ENCODE peak calls at places on chromosomes 12 and 14, in four cellular contexts. J is pancreas; F is activated naive CD4-positive, alpha-beta T cell treated with anti-CD3 and anti-CD28 coated beads, Interleukin-2, amount 50 U/mL, for 72 hours; U is T-cell. N is an unnamed sample.
A peak's percentile ranks its signal among the peaks of the same experiment; 100 is the strongest.

GRCh38 chr12:79434561-79434960 is 256.2 kb downstream of the PAWR start:
- ATAC-seq in J (no peak), F (no peak), U (no peak), N (no peak)

GRCh38 chr12:123912415-123913385 is 59.9 kb downstream of the CCDC92 start:
- ATAC-seq in J (no peak), F (no peak), U (no peak), N (no peak)

GRCh38 chr12:111780615-111781014 is 13.9 kb downstream of the ALDH2 start:
- ATAC-seq in J (peak; percentile 9), F (no peak), U (no peak), N (no peak)

GRCh38 chr12:111166779-111167540 is 201.9 kb downstream of the PHETA1 start:
- ATAC-seq in J (no peak), F (no peak), U (no peak), N (no peak)

GRCh38 chr14:92556255-92556741 is 42.7 kb downstream of the RIN3 start:
- ATAC-seq in J (no peak), F (peak; percentile 60), U (no peak), N (peak; percentile 73)

GRCh38 chr12:113515082-113515856 is 43.6 kb upstream of the LHX5 start:
- ATAC-seq in J (no peak), F (no peak), U (no peak), N (no peak)

GRCh38 chr14:68911594-68912227 is 67.4 kb downstream of the ACTN1 start:
- ATAC-seq in J (peak; percentile 96), F (peak; percentile 85), U (peak; percentile 94), N (peak; percentile 88)

GRCh38 chr12:50066402-50066801 is 9.0 kb downstream of the ASIC1 start:
- ATAC-seq in J (no peak), F (no peak), U (no peak), N (no peak)

GRCh38 chr12:27207626-27208413 is 36.3 kb upstream of the STK38L start:
- ATAC-seq in J (peak; percentile 95), F (peak; percentile 99), U (no peak), N (peak; percentile 99)

GRCh38 chr12:83954071-83954789 is 958.4 kb downstream of the SLC6A15 start:
- ATAC-seq in J (no peak), F (no peak), U (no peak), N (no peak)

GRCh38 chr14:72779679-72780078 is 114.2 kb downstream of the DPF3 start:
- ATAC-seq in J (no peak), F (no peak), U (no peak), N (no peak)

GRCh38 chr12:22395666-22396065 is 61.2 kb upstream of the ST8SIA1 start:
- ATAC-seq in J (peak; percentile 52), F (no peak), U (no peak), N (no peak)

GRCh38 chr12:88958961-88959360 is 378.7 kb upstream of the KITLG start:
- ATAC-seq in J (no peak), F (no peak), U (no peak), N (no peak)

GRCh38 chr14:69763761-69764510 is 3.0 kb upstream of the SRSF5 start:
- ATAC-seq in J (no peak), F (peak; percentile 56), U (no peak), N (peak; percentile 58)

GRCh38 chr12:119036878-119037493 is 55.6 kb downstream of the SRRM4 start:
- ATAC-seq in J (peak; percentile 42), F (no peak), U (no peak), N (no peak)

GRCh38 chr14:69107407-69108003 is 45.4 kb downstream of the DCAF5 start:
- ATAC-seq in J (peak; percentile 90), F (peak; percentile 39), U (peak; percentile 56), N (peak; percentile 57)

GRCh38 chr14:99996951-99997571 is 68.2 kb upstream of the EVL start:
- ATAC-seq in J (no peak), F (no peak), U (no peak), N (no peak)

GRCh38 chr12:49094104-49094948 is at the start of gene DHH:
- ATAC-seq in J (peak; percentile 35), F (no peak), U (no peak), N (no peak)

GRCh38 chr14:22814945-22815713 is at the start of gene SLC7A7:
- ATAC-seq in J (peak; percentile 25), F (peak; percentile 11), U (peak; percentile 17), N (no peak)

GRCh38 chr12:96425321-96425720 is 25.1 kb upstream of the CDK17 start:
- ATAC-seq in J (peak; percentile 35), F (peak; percentile 89), U (peak; percentile 45), N (peak; percentile 93)

GRCh38 chr12:122825773-122826724 is 9.2 kb upstream of the HIP1R start:
- ATAC-seq in J (peak; percentile 69), F (no peak), U (peak; percentile 63), N (no peak)

GRCh38 chr14:71415404-71415690 is 508.1 kb downstream of the PCNX1 start:
- ATAC-seq in J (no peak), F (no peak), U (no peak), N (no peak)

GRCh38 chr12:94239332-94239731 is 91.0 kb downstream of the PLXNC1 start:
- ATAC-seq in J (no peak), F (no peak), U (no peak), N (peak; percentile 37)

GRCh38 chr12:3304436-3305135 is 186.4 kb upstream of the PRMT8 start:
- ATAC-seq in J (no peak), F (no peak), U (no peak), N (no peak)

GRCh38 chr12:96719671-96720362 is 187.2 kb upstream of the NEDD1 start:
- ATAC-seq in J (peak; percentile 95), F (peak; percentile 79), U (peak; percentile 56), N (peak; percentile 84)

GRCh38 chr12:50509009-50509663 is 4.4 kb downstream of the DIP2B start:
- ATAC-seq in J (no peak), F (no peak), U (no peak), N (no peak)

GRCh38 chr12:127230843-127231260 is 1036.1 kb upstream of the TMEM132C start:
- ATAC-seq in J (no peak), F (peak; percentile 33), U (no peak), N (peak; percentile 86)

GRCh38 chr12:85530486-85530885 is 250.5 kb downstream of the ALX1 start:
- ATAC-seq in J (no peak), F (no peak), U (no peak), N (no peak)

GRCh38 chr12:53424626-53425514 is 1.2 kb downstream of the AMHR2 start:
- ATAC-seq in J (peak; percentile 84), F (no peak), U (no peak), N (no peak)

GRCh38 chr14:65728604-65729003 is 316.1 kb downstream of the FUT8 start:
- ATAC-seq in J (no peak), F (no peak), U (no peak), N (no peak)

GRCh38 chr14:68918612-68919011 is 60.5 kb downstream of the ACTN1 start:
- ATAC-seq in J (peak; percentile 3), F (no peak), U (peak; percentile 63), N (no peak)

GRCh38 chr14:80560800-80561199 is 349.5 kb upstream of the DIO2 start:
- ATAC-seq in J (no peak), F (no peak), U (no peak), N (peak; percentile 35)

GRCh38 chr12:75877588-75878381 is 153.8 kb downstream of the PHLDA1 start:
- ATAC-seq in J (peak; percentile 81), F (no peak), U (no peak), N (peak; percentile 40)

GRCh38 chr12:62700091-62700490 is 233.5 kb downstream of the MON2 start:
- ATAC-seq in J (no peak), F (no peak), U (no peak), N (no peak)

GRCh38 chr12:94660436-94660835 is 10.1 kb upstream of the TMCC3 start:
- ATAC-seq in J (no peak), F (no peak), U (no peak), N (no peak)

GRCh38 chr14:55535521-55536207 is 44.3 kb upstream of the KTN1 start:
- ATAC-seq in J (no peak), F (no peak), U (no peak), N (no peak)

GRCh38 chr12:42213954-42214426 is 24.1 kb downstream of the YAF2 start:
- ATAC-seq in J (peak; percentile 92), F (no peak), U (no peak), N (no peak)

N was measured in activated T-helper 17 cell treated with anti-CD3 and anti-CD28 coated beads, Interleukin-2, amount 50 U/mL, for 72 hours.